ENCODE peak calls at places on chromosomes 5 and 9, in five cellular contexts. One of them, this sample, is unnamed.

GRCh38 chr5:177540438-177540837 is 13.9 kb downstream of the FAM193B start:
- DNase-seq in neural progenitor cell: no peak
- DNase-seq in GM12865: peak
- DNase-seq in pancreas: no peak
- DNase-seq in AG10803: no peak
- DNase-seq in this sample: no peak

GRCh38 chr5:120803282-120803681 is 339.2 kb downstream of the PRR16 start:
- DNase-seq in AG10803: peak
- DNase-seq in neural progenitor cell: no peak
- DNase-seq in pancreas: no peak
- DNase-seq in GM12865: no peak
- DNase-seq in this sample: no peak

GRCh38 chr9:119164716-119165115 is 204.5 kb downstream of the BRINP1 start:
- DNase-seq in AG10803: no peak
- DNase-seq in pancreas: no peak
- DNase-seq in GM12865: no peak
- DNase-seq in neural progenitor cell: no peak
- DNase-seq in this sample: no peak

GRCh38 chr5:168656633-168657032 is 77.5 kb upstream of the PANK3 start:
- DNase-seq in neural progenitor cell: no peak
- DNase-seq in GM12865: no peak
- DNase-seq in AG10803: peak
- DNase-seq in pancreas: no peak
- DNase-seq in this sample: no peak

GRCh38 chr5:107781451-107781850 is 110.7 kb upstream of the EFNA5 start:
- DNase-seq in GM12865: no peak
- DNase-seq in pancreas: no peak
- DNase-seq in AG10803: no peak
- DNase-seq in neural progenitor cell: no peak
- DNase-seq in this sample: no peak

GRCh38 chr9:19410594-19410993 is 1.8 kb downstream of the ACER2 start:
- DNase-seq in neural progenitor cell: no peak
- DNase-seq in AG10803: no peak
- DNase-seq in GM12865: no peak
- DNase-seq in pancreas: no peak
- DNase-seq in this sample: no peak

GRCh38 chr5:134127376-134127861 is 12.9 kb downstream of the TCF7 start:
- DNase-seq in neural progenitor cell: no peak
- DNase-seq in AG10803: no peak
- DNase-seq in pancreas: peak
- DNase-seq in GM12865: peak
- DNase-seq in this sample: peak

GRCh38 chr5:157172408-157172807 is 6.3 kb upstream of the GARIN3 start:
- DNase-seq in pancreas: no peak
- DNase-seq in GM12865: peak
- DNase-seq in AG10803: no peak
- DNase-seq in neural progenitor cell: no peak
- DNase-seq in this sample: peak

GRCh38 chr5:168925160-168925559 is 346.0 kb upstream of the PANK3 start:
- DNase-seq in AG10803: no peak
- DNase-seq in GM12865: no peak
- DNase-seq in pancreas: no peak
- DNase-seq in neural progenitor cell: no peak
- DNase-seq in this sample: no peak

GRCh38 chr5:133334796-133335639 is 277.3 kb downstream of the FSTL4 start:
- DNase-seq in GM12865: no peak
- DNase-seq in neural progenitor cell: no peak
- DNase-seq in pancreas: no peak
- DNase-seq in AG10803: no peak
- DNase-seq in this sample: no peak

GRCh38 chr5:127995556-127995955 is 88.0 kb upstream of the SLC12A2 start:
- DNase-seq in pancreas: no peak
- DNase-seq in AG10803: peak
- DNase-seq in neural progenitor cell: no peak
- DNase-seq in GM12865: no peak
- DNase-seq in this sample: no peak

GRCh38 chr9:133119461-133120342 is 1.3 kb downstream of the RALGDS start:
- DNase-seq in neural progenitor cell: peak
- DNase-seq in AG10803: no peak
- DNase-seq in pancreas: no peak
- DNase-seq in GM12865: no peak
- DNase-seq in this sample: no peak

GRCh38 chr5:175688352-175689146 is 30.7 kb downstream of the HRH2 start:
- DNase-seq in GM12865: no peak
- DNase-seq in pancreas: no peak
- DNase-seq in AG10803: no peak
- DNase-seq in neural progenitor cell: no peak
- DNase-seq in this sample: no peak

GRCh38 chr5:50325237-50325832 is 115.8 kb downstream of the EMB start:
- DNase-seq in pancreas: no peak
- DNase-seq in neural progenitor cell: peak
- DNase-seq in GM12865: peak
- DNase-seq in AG10803: peak
- DNase-seq in this sample: no peak

GRCh38 chr9:114452219-114453169 is 52.8 kb downstream of the WHRN start:
- DNase-seq in pancreas: no peak
- DNase-seq in neural progenitor cell: no peak
- DNase-seq in AG10803: no peak
- DNase-seq in GM12865: no peak
- DNase-seq in this sample: no peak

GRCh38 chr5:38662088-38662487 is 105.6 kb upstream of the LIFR start:
- DNase-seq in neural progenitor cell: no peak
- DNase-seq in pancreas: no peak
- DNase-seq in AG10803: no peak
- DNase-seq in GM12865: no peak
- DNase-seq in this sample: no peak

GRCh38 chr5:135578685-135579341 is at the start of gene CXCL14:
- DNase-seq in GM12865: no peak
- DNase-seq in pancreas: no peak
- DNase-seq in AG10803: peak
- DNase-seq in neural progenitor cell: peak
- DNase-seq in this sample: no peak

GRCh38 chr9:123102380-123103113 is 69.1 kb downstream of the GPR21 start:
- DNase-seq in pancreas: no peak
- DNase-seq in neural progenitor cell: no peak
- DNase-seq in GM12865: no peak
- DNase-seq in AG10803: no peak
- DNase-seq in this sample: no peak

GRCh38 chr5:138138949-138139775 is at the start of gene NME5:
- DNase-seq in pancreas: peak
- DNase-seq in AG10803: peak
- DNase-seq in GM12865: peak
- DNase-seq in neural progenitor cell: peak
- DNase-seq in this sample: no peak

GRCh38 chr9:72537011-72537545 is 15.7 kb downstream of the TMC1 start:
- DNase-seq in AG10803: peak
- DNase-seq in neural progenitor cell: no peak
- DNase-seq in GM12865: no peak
- DNase-seq in pancreas: no peak
- DNase-seq in this sample: no peak

GRCh38 chr9:98772364-98773155 is 23.8 kb downstream of the ANKS6 start:
- DNase-seq in pancreas: no peak
- DNase-seq in AG10803: no peak
- DNase-seq in GM12865: no peak
- DNase-seq in neural progenitor cell: no peak
- DNase-seq in this sample: no peak

GRCh38 chr9:92247981-92248380 is 45.5 kb downstream of the IARS1 start:
- DNase-seq in pancreas: no peak
- DNase-seq in GM12865: no peak
- DNase-seq in AG10803: no peak
- DNase-seq in neural progenitor cell: no peak
- DNase-seq in this sample: no peak

GRCh38 chr9:84597131-84597530 is 72.4 kb upstream of the NTRK2 start:
- DNase-seq in GM12865: peak
- DNase-seq in AG10803: no peak
- DNase-seq in neural progenitor cell: no peak
- DNase-seq in pancreas: no peak
- DNase-seq in this sample: peak

GRCh38 chr5:141835928-141836667 is 42.1 kb downstream of the PCDH1 start:
- DNase-seq in AG10803: peak
- DNase-seq in pancreas: no peak
- DNase-seq in neural progenitor cell: no peak
- DNase-seq in GM12865: no peak
- DNase-seq in this sample: no peak

GRCh38 chr9:100111235-100111634 is 12.2 kb downstream of the INVS start:
- DNase-seq in AG10803: peak
- DNase-seq in neural progenitor cell: no peak
- DNase-seq in pancreas: peak
- DNase-seq in GM12865: no peak
- DNase-seq in this sample: no peak

GRCh38 chr9:135662758-135663450 is at the start of gene LCN9:
- DNase-seq in pancreas: no peak
- DNase-seq in AG10803: no peak
- DNase-seq in neural progenitor cell: no peak
- DNase-seq in GM12865: no peak
- DNase-seq in this sample: no peak

GRCh38 chr5:18270635-18271338 is 636.5 kb downstream of the TAF11L14 start:
- DNase-seq in neural progenitor cell: no peak
- DNase-seq in AG10803: no peak
- DNase-seq in GM12865: no peak
- DNase-seq in pancreas: no peak
- DNase-seq in this sample: no peak

GRCh38 chr5:92644271-92644886 is 936.6 kb downstream of the NR2F1-AS1 start:
- DNase-seq in neural progenitor cell: peak
- DNase-seq in GM12865: peak
- DNase-seq in AG10803: no peak
- DNase-seq in pancreas: no peak
- DNase-seq in this sample: no peak
- TF ChIP-seq CTCF in neural progenitor cell: peak
- TF ChIP-seq CTCF in GM12865: peak
- TF ChIP-seq CTCF in AG10803: no peak
- TF ChIP-seq CTCF in pancreas: no peak
- TF ChIP-seq CTCF in this sample: no peak

GRCh38 chr9:121881920-121882500 is 211.1 kb downstream of the TTLL11 start:
- DNase-seq in GM12865: no peak
- DNase-seq in pancreas: no peak
- DNase-seq in neural progenitor cell: no peak
- DNase-seq in AG10803: no peak
- DNase-seq in this sample: no peak

GRCh38 chr9:121876212-121876611 is 216.9 kb downstream of the TTLL11 start:
- DNase-seq in neural progenitor cell: no peak
- DNase-seq in AG10803: no peak
- DNase-seq in pancreas: no peak
- DNase-seq in GM12865: no peak
- DNase-seq in this sample: no peak

GRCh38 chr9:121880343-121880742 is 212.8 kb downstream of the TTLL11 start:
- DNase-seq in AG10803: no peak
- DNase-seq in neural progenitor cell: no peak
- DNase-seq in GM12865: no peak
- DNase-seq in pancreas: no peak
- DNase-seq in this sample: no peak

GRCh38 chr9:121876658-121877271 is 216.3 kb downstream of the TTLL11 start:
- DNase-seq in neural progenitor cell: no peak
- DNase-seq in pancreas: no peak
- DNase-seq in AG10803: peak
- DNase-seq in GM12865: no peak
- DNase-seq in this sample: no peak

DNA sequence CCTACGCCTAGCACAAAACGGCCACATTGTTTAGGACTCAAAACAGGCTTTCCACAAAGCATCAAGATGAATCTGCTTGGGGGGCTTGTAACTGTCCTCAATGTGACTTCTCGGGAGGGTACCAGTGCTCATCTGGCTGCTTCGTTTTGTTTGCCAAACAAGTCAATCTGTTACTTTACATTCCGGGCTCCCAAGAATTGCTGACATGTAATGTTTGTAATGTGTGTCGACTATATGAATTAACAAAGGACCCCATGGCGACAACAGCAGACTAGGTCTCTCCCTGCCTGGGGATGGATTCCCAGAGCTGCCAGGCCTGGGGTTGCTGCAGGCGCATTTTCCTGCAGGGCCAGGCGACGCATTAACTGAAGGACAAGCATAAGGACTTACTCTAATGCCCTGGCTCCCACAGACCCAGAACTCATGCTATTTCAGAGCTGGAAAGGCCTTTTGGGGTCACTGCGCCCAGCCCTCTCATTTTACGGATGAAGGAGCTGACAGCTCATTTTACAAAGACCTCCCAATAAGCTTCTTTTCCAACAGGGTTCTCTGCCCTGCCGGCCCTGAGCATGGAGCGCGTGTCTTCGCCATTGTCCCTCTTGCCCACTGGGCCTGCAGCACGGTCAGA is 214.8 kb downstream of the TTLL11 start:
- DNase-seq in GM12865: no peak
- DNase-seq in pancreas: no peak
- DNase-seq in AG10803: no peak
- DNase-seq in neural progenitor cell: peak
- DNase-seq in this sample: no peak
- H3K4me3 ChIP-seq in GM12865: no peak
- H3K4me3 ChIP-seq in pancreas: no peak
- H3K4me3 ChIP-seq in AG10803: no peak
- H3K4me3 ChIP-seq in neural progenitor cell: no peak
- H3K4me3 ChIP-seq in this sample: no peak

GRCh38 chr9:82191082-82191481 is 202.5 kb downstream of the SPATA31D1 start:
- DNase-seq in neural progenitor cell: no peak
- DNase-seq in GM12865: no peak
- DNase-seq in pancreas: no peak
- DNase-seq in AG10803: no peak
- DNase-seq in this sample: no peak

GRCh38 chr9:82183181-82183860 is 194.7 kb downstream of the SPATA31D1 start:
- DNase-seq in AG10803: peak
- DNase-seq in neural progenitor cell: no peak
- DNase-seq in GM12865: no peak
- DNase-seq in pancreas: no peak
- DNase-seq in this sample: no peak

GRCh38 chr9:82184524-82184923 is 196.0 kb downstream of the SPATA31D1 start:
- DNase-seq in AG10803: no peak
- DNase-seq in pancreas: no peak
- DNase-seq in neural progenitor cell: no peak
- DNase-seq in GM12865: peak
- DNase-seq in this sample: no peak

GRCh38 chr9:82188817-82189216 is 200.2 kb downstream of the SPATA31D1 start:
- DNase-seq in GM12865: peak
- DNase-seq in pancreas: no peak
- DNase-seq in neural progenitor cell: no peak
- DNase-seq in AG10803: no peak
- DNase-seq in this sample: no peak
- TF ChIP-seq CTCF in GM12865: no peak
- TF ChIP-seq CTCF in pancreas: no peak
- TF ChIP-seq CTCF in neural progenitor cell: no peak
- TF ChIP-seq CTCF in AG10803: no peak
- TF ChIP-seq CTCF in this sample: no peak

GRCh38 chr5:88660947-88661869 is 221.8 kb downstream of the MEF2C start:
- DNase-seq in pancreas: peak
- DNase-seq in AG10803: peak
- DNase-seq in GM12865: peak
- DNase-seq in neural progenitor cell: peak
- DNase-seq in this sample: no peak

GRCh38 chr5:88660326-88660946 is 222.5 kb downstream of the MEF2C start:
- DNase-seq in GM12865: peak
- DNase-seq in AG10803: no peak
- DNase-seq in pancreas: no peak
- DNase-seq in neural progenitor cell: peak
- DNase-seq in this sample: no peak

GRCh38 chr5:88661870-88662207 is 221.1 kb downstream of the MEF2C start:
- DNase-seq in GM12865: no peak
- DNase-seq in pancreas: no peak
- DNase-seq in neural progenitor cell: no peak
- DNase-seq in AG10803: no peak
- DNase-seq in this sample: no peak

GRCh38 chr5:88658005-88658404 is 225.0 kb downstream of the MEF2C start:
- DNase-seq in pancreas: no peak
- DNase-seq in GM12865: no peak
- DNase-seq in neural progenitor cell: no peak
- DNase-seq in AG10803: no peak
- DNase-seq in this sample: no peak

GRCh38 chr5:88659529-88660325 is 223.3 kb downstream of the MEF2C start:
- DNase-seq in AG10803: no peak
- DNase-seq in neural progenitor cell: peak
- DNase-seq in pancreas: no peak
- DNase-seq in GM12865: peak
- DNase-seq in this sample: peak
- H3K4me3 ChIP-seq in AG10803: no peak
- H3K4me3 ChIP-seq in neural progenitor cell: peak
- H3K4me3 ChIP-seq in pancreas: no peak
- H3K4me3 ChIP-seq in GM12865: peak
- H3K4me3 ChIP-seq in this sample: peak

This sample was measured in GM12864.